ENCODE peak calls at places on chromosomes 2 and 18, in six cellular contexts. One of them, this sample, is unnamed.

GRCh38 chr2:240431663-240432424 is 3.6 kb upstream of the GPC1 start:
- DNase-seq in cardiac fibroblast: no peak
- DNase-seq in pancreas: peak; percentile 48
- DNase-seq in uterus: peak; percentile 12
- DNase-seq in cardiac muscle cell: no peak
- DNase-seq in left ventricle myocardium inferior: peak; percentile 2
- DNase-seq in this sample: no peak

GRCh38 chr2:12684471-12684936 is 32.2 kb upstream of the TRIB2 start:
- DNase-seq in cardiac fibroblast: peak; percentile 70
- DNase-seq in pancreas: no peak
- DNase-seq in uterus: peak; percentile 36
- DNase-seq in cardiac muscle cell: peak; percentile 84
- DNase-seq in left ventricle myocardium inferior: no peak
- DNase-seq in this sample: peak; percentile 22

GRCh38 chr2:179596018-179596417 is 265.4 kb downstream of the ZNF385B start:
- DNase-seq in cardiac fibroblast: peak; percentile 88
- DNase-seq in pancreas: no peak
- DNase-seq in uterus: no peak
- DNase-seq in cardiac muscle cell: peak; percentile 67
- DNase-seq in left ventricle myocardium inferior: no peak
- DNase-seq in this sample: no peak

GRCh38 chr2:95345066-95345414 is 47.9 kb downstream of the KCNIP3 start:
- DNase-seq in cardiac fibroblast: no peak
- DNase-seq in pancreas: no peak
- DNase-seq in uterus: no peak
- DNase-seq in cardiac muscle cell: no peak
- DNase-seq in left ventricle myocardium inferior: no peak
- DNase-seq in this sample: no peak

GRCh38 chr2:126864861-126865260 is 33.8 kb upstream of the TEX51 start:
- DNase-seq in cardiac fibroblast: no peak
- DNase-seq in pancreas: no peak
- DNase-seq in uterus: no peak
- DNase-seq in cardiac muscle cell: no peak
- DNase-seq in left ventricle myocardium inferior: no peak
- DNase-seq in this sample: peak; percentile 24

GRCh38 chr2:167140767-167141166 is 252.5 kb downstream of the XIRP2 start:
- DNase-seq in cardiac fibroblast: peak; percentile 100
- DNase-seq in pancreas: no peak
- DNase-seq in uterus: no peak
- DNase-seq in cardiac muscle cell: peak; percentile 95
- DNase-seq in left ventricle myocardium inferior: no peak
- DNase-seq in this sample: no peak

GRCh38 chr18:55337908-55338521 is 250.0 kb downstream of the TCF4 start:
- DNase-seq in cardiac fibroblast: peak; percentile 53
- DNase-seq in pancreas: no peak
- DNase-seq in uterus: no peak
- DNase-seq in cardiac muscle cell: no peak
- DNase-seq in left ventricle myocardium inferior: peak; percentile 32
- DNase-seq in this sample: peak; percentile 29

GRCh38 chr18:26549486-26550435 is 1.4 kb upstream of the KCTD1 start:
- DNase-seq in cardiac fibroblast: peak; percentile 65
- DNase-seq in pancreas: peak; percentile 83
- DNase-seq in uterus: peak; percentile 59
- DNase-seq in cardiac muscle cell: peak; percentile 77
- DNase-seq in left ventricle myocardium inferior: peak; percentile 73
- DNase-seq in this sample: peak; percentile 63

GRCh38 chr2:20934226-20934625 is 109.6 kb downstream of the APOB start:
- DNase-seq in cardiac fibroblast: no peak
- DNase-seq in pancreas: no peak
- DNase-seq in uterus: no peak
- DNase-seq in cardiac muscle cell: no peak
- DNase-seq in left ventricle myocardium inferior: no peak
- DNase-seq in this sample: no peak

GRCh38 chr2:126687086-126687485 is 31.1 kb downstream of the GYPC start:
- DNase-seq in cardiac fibroblast: peak; percentile 32
- DNase-seq in pancreas: no peak
- DNase-seq in uterus: no peak
- DNase-seq in cardiac muscle cell: no peak
- DNase-seq in left ventricle myocardium inferior: no peak
- DNase-seq in this sample: no peak

GRCh38 chr2:38376346-38376682 is 759 bp downstream of the ATL2 start:
- DNase-seq in cardiac fibroblast: peak; percentile 71
- DNase-seq in pancreas: no peak
- DNase-seq in uterus: peak; percentile 52
- DNase-seq in cardiac muscle cell: peak; percentile 70
- DNase-seq in left ventricle myocardium inferior: no peak
- DNase-seq in this sample: peak; percentile 64

GRCh38 chr18:68391801-68392200 is 323.1 kb downstream of the TMX3 start:
- DNase-seq in cardiac fibroblast: no peak
- DNase-seq in pancreas: no peak
- DNase-seq in uterus: no peak
- DNase-seq in cardiac muscle cell: no peak
- DNase-seq in left ventricle myocardium inferior: no peak
- DNase-seq in this sample: no peak

GRCh38 chr2:199465390-199465789 is 7.7 kb upstream of the SATB2 start:
- DNase-seq in cardiac fibroblast: no peak
- DNase-seq in pancreas: no peak
- DNase-seq in uterus: no peak
- DNase-seq in cardiac muscle cell: no peak
- DNase-seq in left ventricle myocardium inferior: no peak
- DNase-seq in this sample: no peak

GRCh38 chr2:141927536-141927935 is 203.3 kb downstream of the LRP1B start:
- DNase-seq in cardiac fibroblast: no peak
- DNase-seq in pancreas: no peak
- DNase-seq in uterus: no peak
- DNase-seq in cardiac muscle cell: no peak
- DNase-seq in left ventricle myocardium inferior: no peak
- DNase-seq in this sample: no peak

GRCh38 chr2:161946489-161947107 is 127.4 kb downstream of the DPP4 start:
- DNase-seq in cardiac fibroblast: peak; percentile 66
- DNase-seq in pancreas: no peak
- DNase-seq in uterus: no peak
- DNase-seq in cardiac muscle cell: peak; percentile 48
- DNase-seq in left ventricle myocardium inferior: no peak
- DNase-seq in this sample: no peak

GRCh38 chr2:223941579-223942277 is 3.4 kb downstream of the WDFY1 start:
- DNase-seq in cardiac fibroblast: peak; percentile 91
- DNase-seq in pancreas: no peak
- DNase-seq in uterus: no peak
- DNase-seq in cardiac muscle cell: peak; percentile 92
- DNase-seq in left ventricle myocardium inferior: no peak
- DNase-seq in this sample: no peak

GRCh38 chr2:9332136-9332852 is 91.0 kb downstream of the ITGB1BP1 start:
- DNase-seq in cardiac fibroblast: no peak
- DNase-seq in pancreas: no peak
- DNase-seq in uterus: no peak
- DNase-seq in cardiac muscle cell: no peak
- DNase-seq in left ventricle myocardium inferior: no peak
- DNase-seq in this sample: no peak

GRCh38 chr18:78770149-78771139 is 209.2 kb upstream of the SALL3 start:
- DNase-seq in cardiac fibroblast: no peak
- DNase-seq in pancreas: no peak
- DNase-seq in uterus: no peak
- DNase-seq in cardiac muscle cell: no peak
- DNase-seq in left ventricle myocardium inferior: no peak
- DNase-seq in this sample: no peak

GRCh38 chr2:1631292-1632005 is 112.9 kb downstream of the PXDN start:
- DNase-seq in cardiac fibroblast: no peak
- DNase-seq in pancreas: no peak
- DNase-seq in uterus: no peak
- DNase-seq in cardiac muscle cell: no peak
- DNase-seq in left ventricle myocardium inferior: no peak
- DNase-seq in this sample: no peak

GRCh38 chr2:69994166-69994565 is 32.7 kb upstream of the ASPRV1 start:
- DNase-seq in cardiac fibroblast: no peak
- DNase-seq in pancreas: no peak
- DNase-seq in uterus: peak; percentile 1
- DNase-seq in cardiac muscle cell: no peak
- DNase-seq in left ventricle myocardium inferior: no peak
- DNase-seq in this sample: no peak

GRCh38 chr2:231985823-231986261 is 24.3 kb downstream of the DIS3L2 start:
- DNase-seq in cardiac fibroblast: no peak
- DNase-seq in pancreas: no peak
- DNase-seq in uterus: no peak
- DNase-seq in cardiac muscle cell: no peak
- DNase-seq in left ventricle myocardium inferior: no peak
- DNase-seq in this sample: no peak

GRCh38 chr2:196131384-196131861 is 40.0 kb downstream of the STK17B start:
- DNase-seq in cardiac fibroblast: peak; percentile 77
- DNase-seq in pancreas: no peak
- DNase-seq in uterus: no peak
- DNase-seq in cardiac muscle cell: peak; percentile 27
- DNase-seq in left ventricle myocardium inferior: no peak
- DNase-seq in this sample: peak; percentile 43

GRCh38 chr2:231018184-231018583 is 19.1 kb upstream of the C2orf72 start:
- DNase-seq in cardiac fibroblast: no peak
- DNase-seq in pancreas: no peak
- DNase-seq in uterus: no peak
- DNase-seq in cardiac muscle cell: no peak
- DNase-seq in left ventricle myocardium inferior: no peak
- DNase-seq in this sample: no peak

GRCh38 chr2:227881866-227882517 is 10.6 kb downstream of the DAW1 start:
- DNase-seq in cardiac fibroblast: peak; percentile 60
- DNase-seq in pancreas: no peak
- DNase-seq in uterus: no peak
- DNase-seq in cardiac muscle cell: no peak
- DNase-seq in left ventricle myocardium inferior: no peak
- DNase-seq in this sample: no peak
- H3K4me3 ChIP-seq in cardiac fibroblast: no peak overlapping the region
- H3K4me3 ChIP-seq in pancreas: no peak overlapping the region
- H3K4me3 ChIP-seq in uterus: no peak overlapping the region
- H3K4me3 ChIP-seq in cardiac muscle cell: no peak overlapping the region
- H3K4me3 ChIP-seq in left ventricle myocardium inferior: no peak overlapping the region
- H3K4me3 ChIP-seq in this sample: no peak overlapping the region

GRCh38 chr18:76988015-76988826 is 144.4 kb downstream of the MBP start:
- DNase-seq in cardiac fibroblast: peak; percentile 3
- DNase-seq in pancreas: peak; percentile 51
- DNase-seq in uterus: no peak
- DNase-seq in cardiac muscle cell: no peak
- DNase-seq in left ventricle myocardium inferior: peak; percentile 47
- DNase-seq in this sample: no peak
- H3K4me3 ChIP-seq in cardiac fibroblast: no peak overlapping the region
- H3K4me3 ChIP-seq in pancreas: no peak overlapping the region
- H3K4me3 ChIP-seq in uterus: no peak overlapping the region
- H3K4me3 ChIP-seq in cardiac muscle cell: no peak overlapping the region
- H3K4me3 ChIP-seq in left ventricle myocardium inferior: peak overlapping the region; percentile 37
- H3K4me3 ChIP-seq in this sample: no peak overlapping the region

GRCh38 chr18:23487738-23488625 is 15.3 kb upstream of the RMC1 start:
- DNase-seq in cardiac fibroblast: peak; percentile 21
- DNase-seq in pancreas: no peak
- DNase-seq in uterus: no peak
- DNase-seq in cardiac muscle cell: peak; percentile 22
- DNase-seq in left ventricle myocardium inferior: no peak
- DNase-seq in this sample: no peak
- H3K4me3 ChIP-seq in cardiac fibroblast: no peak overlapping the region
- H3K4me3 ChIP-seq in pancreas: peak overlapping the region; percentile 21
- H3K4me3 ChIP-seq in uterus: peak overlapping the region; percentile 7
- H3K4me3 ChIP-seq in cardiac muscle cell: no peak overlapping the region
- H3K4me3 ChIP-seq in left ventricle myocardium inferior: no peak overlapping the region
- H3K4me3 ChIP-seq in this sample: no peak overlapping the region

GRCh38 chr18:59554796-59555195 is 142.4 kb downstream of the CCBE1 start:
- DNase-seq in cardiac fibroblast: no peak
- DNase-seq in pancreas: no peak
- DNase-seq in uterus: no peak
- DNase-seq in cardiac muscle cell: no peak
- DNase-seq in left ventricle myocardium inferior: no peak
- DNase-seq in this sample: no peak
- H3K4me3 ChIP-seq in cardiac fibroblast: no peak overlapping the region
- H3K4me3 ChIP-seq in pancreas: no peak overlapping the region
- H3K4me3 ChIP-seq in uterus: no peak overlapping the region
- H3K4me3 ChIP-seq in cardiac muscle cell: no peak overlapping the region
- H3K4me3 ChIP-seq in left ventricle myocardium inferior: no peak overlapping the region
- H3K4me3 ChIP-seq in this sample: no peak overlapping the region

GRCh38 chr2:113156278-113157107 is 17.3 kb upstream of the PSD4 start:
- DNase-seq in cardiac fibroblast: no peak
- DNase-seq in pancreas: no peak
- DNase-seq in uterus: no peak
- DNase-seq in cardiac muscle cell: no peak
- DNase-seq in left ventricle myocardium inferior: no peak
- DNase-seq in this sample: peak; percentile 28
- H3K4me3 ChIP-seq in cardiac fibroblast: no peak overlapping the region
- H3K4me3 ChIP-seq in pancreas: peak overlapping the region; percentile 63
- H3K4me3 ChIP-seq in uterus: no peak overlapping the region
- H3K4me3 ChIP-seq in cardiac muscle cell: peak overlapping the region; percentile 55
- H3K4me3 ChIP-seq in left ventricle myocardium inferior: peak overlapping the region; percentile 60
- H3K4me3 ChIP-seq in this sample: no peak overlapping the region

GRCh38 chr2:238322001-238322411 is 1.7 kb downstream of the TRAF3IP1 start:
- DNase-seq in cardiac fibroblast: no peak
- DNase-seq in pancreas: no peak
- DNase-seq in uterus: no peak
- DNase-seq in cardiac muscle cell: no peak
- DNase-seq in left ventricle myocardium inferior: no peak
- DNase-seq in this sample: no peak

GRCh38 chr2:238325694-238326093 is 5.4 kb downstream of the TRAF3IP1 start:
- DNase-seq in cardiac fibroblast: no peak
- DNase-seq in pancreas: no peak
- DNase-seq in uterus: no peak
- DNase-seq in cardiac muscle cell: no peak
- DNase-seq in left ventricle myocardium inferior: no peak
- DNase-seq in this sample: no peak

GRCh38 chr2:238320246-238320647 is at the start of gene TRAF3IP1:
- DNase-seq in cardiac fibroblast: peak; percentile 88
- DNase-seq in pancreas: peak; percentile 99
- DNase-seq in uterus: peak; percentile 96
- DNase-seq in cardiac muscle cell: peak; percentile 96
- DNase-seq in left ventricle myocardium inferior: peak; percentile 95
- DNase-seq in this sample: peak; percentile 92

GRCh38 chr2:238320648-238321281 is 447 bp downstream of the TRAF3IP1 start:
- DNase-seq in cardiac fibroblast: peak; percentile 22
- DNase-seq in pancreas: peak; percentile 73
- DNase-seq in uterus: no peak
- DNase-seq in cardiac muscle cell: peak; percentile 21
- DNase-seq in left ventricle myocardium inferior: peak; percentile 21
- DNase-seq in this sample: no peak

DNA sequence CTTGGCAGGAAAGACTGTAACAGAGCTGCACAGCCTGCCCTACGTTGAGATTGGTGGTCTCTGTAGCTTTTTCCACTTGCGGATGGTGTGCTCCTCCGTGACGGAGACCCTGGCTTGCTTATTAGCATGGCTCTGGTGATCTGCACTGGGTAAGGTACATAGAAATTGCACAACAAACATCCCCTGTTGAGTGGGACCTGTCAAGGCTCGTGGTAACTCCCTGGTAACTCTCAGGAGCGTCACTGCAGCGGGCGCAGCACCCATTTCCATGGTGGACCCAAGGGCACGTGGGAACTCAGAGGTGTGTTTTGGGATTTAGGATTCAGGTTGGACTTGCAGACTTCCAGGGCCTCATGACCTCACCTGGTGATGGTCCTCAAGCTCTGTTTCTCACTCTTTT is 1.1 kb downstream of the TRAF3IP1 start:
- DNase-seq in cardiac fibroblast: no peak
- DNase-seq in pancreas: no peak
- DNase-seq in uterus: no peak
- DNase-seq in cardiac muscle cell: no peak
- DNase-seq in left ventricle myocardium inferior: no peak
- DNase-seq in this sample: no peak
- H3K4me3 ChIP-seq in cardiac fibroblast: peak overlapping the region; percentile 79
- H3K4me3 ChIP-seq in pancreas: peak overlapping the region; percentile 77
- H3K4me3 ChIP-seq in uterus: peak overlapping the region; percentile 88
- H3K4me3 ChIP-seq in cardiac muscle cell: peak overlapping the region; percentile 99
- H3K4me3 ChIP-seq in left ventricle myocardium inferior: peak overlapping the region; percentile 91
- H3K4me3 ChIP-seq in this sample: no peak overlapping the region

This sample was measured in lung.